ENCODE peak calls at places on chromosomes 2 and 18, in six cellular contexts. N is right lobe of liver, Y is cardiac fibroblast, U is esophagus squamous epithelium, D is upper lobe of left lung, T is ovary. J is an unnamed sample.

GRCh38 chr2:88690591-88691338 is 708 bp upstream of the RPIA start:
- DNase-seq in Y (peak; percentile 16), U (no peak), D (peak; percentile 62), N (peak; percentile 45), T (no peak), J (peak; percentile 11)

GRCh38 chr2:31203916-31204315 is 13.4 kb downstream of the CAPN14 start:
- DNase-seq in D (no peak), T (no peak), Y (no peak), N (no peak), U (no peak), J (no peak)

GRCh38 chr2:187834787-187835186 is 280.6 kb upstream of the TFPI start:
- DNase-seq in Y (no peak), U (no peak), T (no peak), N (no peak), D (no peak), J (no peak)

GRCh38 chr2:26509141-26509540 is 31.2 kb upstream of the OTOF start:
- DNase-seq in T (no peak), D (no peak), Y (no peak), U (no peak), N (no peak), J (no peak)

GRCh38 chr2:142041105-142041504 is 89.7 kb downstream of the LRP1B start:
- DNase-seq in Y (no peak), N (no peak), D (no peak), U (no peak), T (no peak), J (peak; percentile 15)

GRCh38 chr2:23359631-23360567 is 25.1 kb upstream of the KLHL29 start:
- DNase-seq in T (no peak), U (no peak), N (peak; percentile 46), Y (no peak), D (no peak), J (no peak)

GRCh38 chr2:237718277-237718634 is 80.3 kb upstream of the RBM44 start:
- DNase-seq in Y (no peak), N (no peak), D (no peak), T (no peak), U (no peak), J (no peak)

GRCh38 chr18:59263566-59264135 is 9.6 kb downstream of the RAX start:
- DNase-seq in Y (no peak), N (no peak), D (no peak), T (no peak), U (no peak), J (peak; percentile 15)

GRCh38 chr2:29789884-29790485 is 131.4 kb downstream of the ALK start:
- DNase-seq in D (no peak), U (no peak), N (no peak), Y (no peak), T (no peak), J (no peak)

GRCh38 chr2:20618468-20618885 is 32.4 kb downstream of the HS1BP3 start:
- DNase-seq in T (peak; percentile 53), N (peak; percentile 25), D (peak; percentile 65), Y (no peak), U (no peak), J (no peak)

GRCh38 chr2:197885587-197885986 is 81.2 kb downstream of the PLCL1 start:
- DNase-seq in Y (no peak), D (no peak), T (no peak), U (no peak), N (no peak), J (no peak)

DNA sequence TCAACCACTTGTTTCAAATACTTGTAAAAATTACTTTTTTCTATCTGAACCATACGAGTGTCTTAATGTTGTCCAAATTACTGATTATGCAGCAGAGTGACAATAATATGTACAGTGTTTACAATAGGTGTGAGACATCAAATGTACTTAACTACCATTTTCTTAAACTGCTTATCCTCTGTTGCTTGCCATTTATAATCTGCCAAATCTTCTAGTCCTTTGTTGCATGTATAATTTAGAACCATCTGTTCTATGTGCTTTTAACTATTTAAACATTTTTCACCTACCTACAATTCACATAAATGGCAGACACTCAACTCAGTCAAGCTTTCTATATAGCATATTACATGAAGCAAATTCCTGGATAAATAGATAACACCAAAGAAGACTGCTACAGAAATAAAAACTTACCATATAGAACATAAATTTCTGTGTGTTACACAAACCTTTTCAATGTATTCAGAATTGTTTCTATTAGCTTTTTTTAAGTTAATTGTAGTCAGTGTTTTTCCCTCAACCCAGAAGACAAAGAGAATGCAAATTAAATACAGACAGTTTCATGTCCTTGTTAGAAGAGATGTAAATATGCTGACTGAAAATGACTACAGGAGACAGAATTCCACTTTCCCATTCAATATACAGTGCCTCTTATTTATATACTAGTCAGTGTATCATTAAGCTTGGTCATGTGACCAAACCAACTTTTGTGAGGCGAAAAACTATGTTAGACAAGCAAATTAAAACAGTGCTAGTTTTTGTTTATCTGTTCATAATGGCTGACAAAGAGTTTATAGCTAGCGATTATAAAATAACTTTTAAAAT is 2.6 kb downstream of the BAZ2B start:
- DNase-seq in N (no peak), D (no peak), T (no peak), U (no peak), Y (peak; percentile 50), J (peak; percentile 53)
- H3K4me3 ChIP-seq in N (peak overlapping the region; percentile 68), D (peak overlapping the region; percentile 69), T (peak overlapping the region; percentile 72), U (peak overlapping the region; percentile 73), Y (peak overlapping the region; percentile 72), J (peak overlapping the region; percentile 72)

DNA sequence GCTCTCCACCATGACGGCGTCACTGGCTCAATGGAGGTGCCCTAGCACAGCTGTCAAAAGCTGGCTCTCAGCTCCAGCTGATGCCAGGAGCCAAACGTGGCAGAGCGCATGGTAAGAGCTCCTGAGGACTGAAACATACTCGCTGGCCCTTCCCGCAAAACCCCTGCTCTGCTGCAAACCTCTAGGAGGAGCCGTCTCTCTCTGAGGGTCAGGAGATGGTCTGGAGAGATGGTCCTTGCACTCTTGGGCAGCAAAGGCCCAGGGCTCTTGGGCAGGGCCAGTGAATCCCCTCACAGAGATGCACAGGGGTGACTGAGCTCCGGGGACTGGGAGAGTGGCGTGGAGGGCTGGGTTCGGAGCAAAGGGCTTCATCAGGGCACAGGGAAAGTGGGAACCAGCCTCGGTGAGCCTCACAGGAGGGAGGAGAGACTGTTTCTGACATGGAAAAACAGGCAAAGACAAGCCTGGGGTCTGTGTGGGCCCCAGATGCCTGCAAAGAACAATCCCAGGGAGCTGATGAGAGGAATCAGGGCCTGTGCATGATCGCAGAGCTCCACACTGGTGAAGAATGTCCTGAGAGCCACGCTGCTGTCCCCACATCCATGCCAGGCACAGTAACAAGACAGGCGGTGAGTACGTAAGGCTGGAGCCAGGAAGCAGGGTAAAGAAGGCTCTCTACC is 17.2 kb downstream of the SNORC start:
- DNase-seq in T (no peak), Y (no peak), D (no peak), N (no peak), U (no peak), J (no peak)
- TF ChIP-seq CTCF in T (no peak), Y (peak; percentile 23), D (no peak), N (no peak), U (no peak), J (peak; percentile 19)

DNA sequence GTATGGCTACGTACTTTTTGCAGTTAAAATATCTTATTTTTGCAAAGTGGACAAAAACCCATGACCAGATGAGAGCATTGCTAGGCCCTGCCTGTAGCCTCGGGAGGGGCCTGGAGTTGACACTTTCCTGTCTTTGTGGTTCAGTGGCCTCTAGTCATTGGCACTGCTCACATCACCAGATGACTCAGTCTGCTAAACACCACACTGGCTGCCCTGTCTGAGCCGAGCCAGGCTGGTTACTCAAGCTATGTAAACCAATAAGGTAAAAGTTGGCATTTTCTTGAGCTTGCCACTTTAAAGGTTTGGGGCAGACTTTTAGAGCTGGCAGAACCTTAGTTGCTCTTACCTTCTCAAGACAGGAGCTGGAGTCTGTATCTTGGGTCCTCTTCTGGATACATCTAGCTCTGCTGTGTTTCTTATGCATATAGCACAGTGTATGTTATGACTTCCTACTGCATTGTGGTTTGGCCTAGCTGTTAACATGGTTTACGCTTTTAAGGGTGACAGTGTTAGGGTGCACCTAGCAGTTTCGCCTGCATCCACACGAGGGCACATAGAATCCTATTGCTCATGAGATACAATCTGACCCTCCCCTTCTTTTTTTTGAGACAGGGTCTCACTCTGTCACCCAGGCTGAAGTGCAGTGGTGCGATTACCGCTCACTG is 76.4 kb downstream of the AP1S3 start:
- DNase-seq in N (peak; percentile 75), D (peak; percentile 60), Y (peak; percentile 57), T (no peak), U (peak; percentile 8), J (peak; percentile 90)
- H3K4me3 ChIP-seq in N (no peak overlapping the region), D (no peak overlapping the region), Y (no peak overlapping the region), T (no peak overlapping the region), U (no peak overlapping the region), J (no peak overlapping the region)

GRCh38 chr2:17306706-17307105 is 211.5 kb downstream of the RAD51AP2 start:
- DNase-seq in N (no peak), Y (no peak), D (no peak), T (no peak), U (no peak), J (no peak)

GRCh38 chr2:17311771-17312511 is 206.3 kb downstream of the RAD51AP2 start:
- DNase-seq in T (no peak), Y (no peak), N (no peak), D (no peak), U (no peak), J (no peak)

GRCh38 chr2:17311104-17311619 is 207.1 kb downstream of the RAD51AP2 start:
- DNase-seq in T (no peak), Y (no peak), U (no peak), D (no peak), N (no peak), J (no peak)

GRCh38 chr2:17309186-17309585 is 209.1 kb downstream of the RAD51AP2 start:
- DNase-seq in D (no peak), U (no peak), T (no peak), N (no peak), Y (no peak), J (no peak)

DNA sequence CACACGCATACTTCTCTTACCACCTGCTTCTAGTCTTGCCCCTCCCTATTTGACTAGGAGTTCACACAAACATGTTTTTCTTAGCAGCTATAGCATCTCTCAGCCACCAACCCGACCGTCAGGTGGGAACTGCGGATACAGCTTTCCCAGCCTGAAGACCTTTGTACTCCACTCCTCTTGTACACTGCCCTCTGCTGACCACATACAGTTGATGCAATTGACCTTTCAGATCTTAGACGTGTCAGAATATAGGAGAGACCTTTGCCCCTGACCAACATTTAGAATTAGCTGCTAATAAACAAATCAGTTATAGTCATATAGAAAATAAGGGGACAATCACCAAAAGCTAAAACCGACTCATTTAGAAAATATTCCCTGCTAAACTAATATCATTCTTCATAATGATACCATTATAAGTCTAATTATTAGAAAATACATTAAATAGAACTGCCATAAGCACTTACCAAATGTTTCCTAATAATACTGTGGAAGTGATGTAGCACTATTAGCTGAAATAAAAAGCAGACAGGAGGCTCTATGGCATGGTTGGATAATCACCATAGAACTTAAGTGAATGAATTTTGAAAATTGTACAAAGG is 208.4 kb downstream of the RAD51AP2 start:
- DNase-seq in U (no peak), Y (peak; percentile 63), T (no peak), D (peak; percentile 27), N (no peak), J (peak; percentile 54)
- TF ChIP-seq CTCF in U (peak; percentile 16), Y (peak; percentile 68), T (no peak), D (peak; percentile 34), N (peak; percentile 79), J (peak; percentile 72)

GRCh38 chr2:77268626-77269025 is 253.6 kb downstream of the LRRTM4 start:
- DNase-seq in N (no peak), D (no peak), T (no peak), Y (no peak), U (no peak), J (no peak)

GRCh38 chr2:77270433-77270832 is 251.7 kb downstream of the LRRTM4 start:
- DNase-seq in U (no peak), D (no peak), N (no peak), T (no peak), Y (no peak), J (no peak)

GRCh38 chr2:77271262-77271661 is 250.9 kb downstream of the LRRTM4 start:
- DNase-seq in U (no peak), T (no peak), D (no peak), Y (no peak), N (no peak), J (no peak)
- H3K4me3 ChIP-seq in U (no peak overlapping the region), T (no peak overlapping the region), D (no peak overlapping the region), Y (no peak overlapping the region), N (no peak overlapping the region), J (no peak overlapping the region)

J was measured in fibroblast of mammary gland.